ENCODE peak calls at places on chromosomes 1 and 21, in six cellular contexts. H, O, N, P, Z and T are unnamed samples.

GRCh38 chr1:91684599-91685196 is 184.0 kb downstream of the CDC7 start:
- DNase-seq in H (no peak), O (no peak), N (no peak), P (no peak), Z (no peak), T (no peak)

GRCh38 chr1:213171711-213172110 is 120.7 kb downstream of the RPS6KC1 start:
- DNase-seq in H (no peak), O (no peak), N (no peak), P (no peak), Z (no peak), T (no peak)

GRCh38 chr1:170663441-170664282 is at the start of gene PRRX1:
- DNase-seq in H (no peak), O (no peak), N (no peak), P (no peak), Z (no peak), T (no peak)

GRCh38 chr1:228158690-228159665 is 6.6 kb upstream of the IBA57 start:
- DNase-seq in H (no peak), O (no peak), N (no peak), P (no peak), Z (no peak), T (no peak)

GRCh38 chr1:11740258-11741192 is 4.6 kb downstream of the AGTRAP start:
- DNase-seq in H (no peak), O (no peak), N (no peak), P (peak; percentile 48), Z (no peak), T (no peak)

GRCh38 chr1:244896550-244896949 is 32.2 kb upstream of the HNRNPU start:
- DNase-seq in H (no peak), O (no peak), N (peak; percentile 52), P (no peak), Z (no peak), T (no peak)

GRCh38 chr1:210394281-210394798 is 65.6 kb downstream of the HHAT start:
- DNase-seq in H (no peak), O (no peak), N (no peak), P (no peak), Z (peak; percentile 80), T (no peak)

GRCh38 chr1:160779662-160780397 is 16.1 kb upstream of the LY9 start:
- DNase-seq in H (peak; percentile 72), O (peak; percentile 47), N (peak; percentile 58), P (peak; percentile 70), Z (no peak), T (no peak)

GRCh38 chr1:19511117-19511516 is 25.8 kb upstream of the CAPZB start:
- DNase-seq in H (no peak), O (no peak), N (no peak), P (no peak), Z (no peak), T (no peak)

GRCh38 chr1:36436820-36437219 is 13.4 kb downstream of the OSCP1 start:
- DNase-seq in H (peak; percentile 75), O (no peak), N (peak; percentile 18), P (no peak), Z (no peak), T (no peak)

GRCh38 chr1:22653741-22654140 is 705 bp downstream of the C1QB start:
- DNase-seq in H (no peak), O (no peak), N (no peak), P (no peak), Z (no peak), T (no peak)

GRCh38 chr1:110783292-110783918 is 89.5 kb upstream of the CD53 start:
- DNase-seq in H (peak; percentile 48), O (peak; percentile 64), N (peak; percentile 47), P (peak; percentile 72), Z (no peak), T (peak; percentile 61)

DNA sequence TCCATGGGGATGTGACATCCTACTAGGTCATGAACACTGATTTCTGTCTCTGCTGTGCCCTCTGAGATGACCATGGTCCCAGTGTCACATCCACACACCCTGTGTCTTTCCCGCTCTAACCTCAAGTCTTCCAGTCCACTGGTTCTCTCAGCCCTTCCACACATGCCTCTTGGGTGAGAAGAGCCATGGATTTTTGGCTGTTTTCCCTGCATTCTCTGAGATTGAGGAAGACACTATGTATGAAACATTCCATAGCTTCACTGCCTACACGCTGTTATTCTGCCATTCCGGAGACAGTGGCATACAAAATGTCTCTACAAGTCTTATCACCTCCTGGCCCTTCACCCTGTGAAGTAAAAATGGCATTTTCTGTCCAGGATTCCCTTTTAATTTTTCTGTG is 247.3 kb downstream of the BACH1 start:
- DNase-seq in H (no peak), O (no peak), N (no peak), P (no peak), Z (no peak), T (no peak)
- TF ChIP-seq SIN3A in H (no peak), O (no peak), N (no peak), P (no peak), Z (no peak), T (no peak)

GRCh38 chr1:93839756-93840155 is 39.2 kb downstream of the DNTTIP2 start:
- DNase-seq in H (no peak), O (no peak), N (no peak), P (no peak), Z (no peak), T (no peak)

GRCh38 chr1:93840956-93841482 is 38.0 kb downstream of the DNTTIP2 start:
- DNase-seq in H (no peak), O (no peak), N (no peak), P (no peak), Z (no peak), T (no peak)

GRCh38 chr1:93842750-93843500 is 36.1 kb downstream of the DNTTIP2 start:
- DNase-seq in H (no peak), O (no peak), N (no peak), P (no peak), Z (no peak), T (no peak)

GRCh38 chr1:93841771-93842170 is 37.2 kb downstream of the DNTTIP2 start:
- DNase-seq in H (no peak), O (no peak), N (no peak), P (no peak), Z (no peak), T (no peak)

DNA sequence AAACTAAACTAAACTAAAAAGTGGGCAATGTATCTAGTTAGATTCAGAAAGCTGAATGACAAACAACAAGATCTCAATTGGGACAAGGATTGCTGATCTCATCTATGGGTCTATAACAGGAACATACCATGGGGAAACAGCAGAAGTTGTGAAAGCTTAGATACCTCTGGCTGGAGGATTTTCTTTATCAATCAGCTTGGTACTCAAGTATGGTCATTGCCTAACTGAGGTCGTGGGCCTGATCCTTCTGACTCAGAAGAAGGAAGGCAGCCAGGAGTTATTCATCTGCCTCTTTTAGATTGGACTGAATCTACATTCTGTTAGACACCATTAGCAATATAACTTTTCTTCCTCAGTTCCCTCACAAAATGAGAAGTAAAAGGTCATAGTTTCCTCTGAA is 39.7 kb downstream of the DNTTIP2 start:
- DNase-seq in H (no peak), O (no peak), N (no peak), P (no peak), Z (no peak), T (no peak)
- TF ChIP-seq REST in H (no peak), O (no peak), N (no peak), P (no peak), Z (no peak), T (no peak)

GRCh38 chr21:44370771-44371410 is 17.5 kb downstream of the TRPM2 start:
- DNase-seq in H (no peak), O (peak; percentile 43), N (no peak), P (no peak), Z (no peak), T (no peak)

GRCh38 chr21:44371596-44371995 is 18.2 kb downstream of the TRPM2 start:
- DNase-seq in H (no peak), O (no peak), N (no peak), P (no peak), Z (no peak), T (no peak)

GRCh38 chr21:44368711-44369446 is 15.5 kb downstream of the TRPM2 start:
- DNase-seq in H (no peak), O (peak; percentile 65), N (no peak), P (peak; percentile 41), Z (no peak), T (no peak)

GRCh38 chr21:44372616-44373015 is 19.2 kb downstream of the TRPM2 start:
- DNase-seq in H (no peak), O (no peak), N (no peak), P (no peak), Z (no peak), T (no peak)

DNA sequence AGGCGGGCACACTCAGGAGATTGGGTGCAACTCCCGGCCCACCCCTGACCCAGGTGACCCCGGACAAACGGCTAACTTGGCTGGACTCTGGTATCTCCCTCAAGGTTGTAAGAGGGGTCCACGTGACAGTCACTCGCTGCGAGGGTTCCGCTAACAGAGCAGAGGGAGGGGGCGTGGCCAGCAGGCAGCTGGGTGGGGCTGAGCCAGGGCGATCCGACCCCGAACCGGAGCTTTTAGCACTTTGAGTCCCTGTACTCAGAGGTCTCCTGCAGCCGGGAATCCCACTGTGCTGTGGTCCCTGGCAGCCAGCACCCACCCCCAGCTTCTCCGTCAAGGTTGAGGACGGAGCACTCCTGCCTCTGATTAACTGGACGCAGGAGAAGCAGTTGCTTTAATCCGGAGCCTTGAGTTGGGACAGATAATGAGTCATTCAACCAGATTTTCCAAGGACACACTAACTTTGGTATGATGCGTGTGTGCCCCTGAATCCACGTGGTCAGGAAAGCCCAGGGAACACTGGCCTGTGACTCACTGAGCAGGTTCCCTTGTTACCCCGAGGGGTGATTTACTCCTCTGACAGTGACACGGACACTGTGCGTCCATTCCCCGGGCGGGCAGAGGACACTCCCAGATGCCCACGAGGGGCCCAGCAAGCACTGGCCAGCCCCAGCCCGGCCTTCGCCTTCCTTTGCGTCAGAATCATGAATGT is 16.8 kb downstream of the TRPM2 start:
- DNase-seq in H (no peak), O (peak; percentile 71), N (peak; percentile 54), P (peak; percentile 70), Z (no peak), T (no peak)
- TF ChIP-seq SIN3A in H (no peak), O (no peak), N (no peak), P (no peak), Z (no peak), T (no peak)

GRCh38 chr1:198601936-198602889 is 36.6 kb upstream of the PTPRC start:
- DNase-seq in H (no peak), O (no peak), N (no peak), P (no peak), Z (no peak), T (no peak)

GRCh38 chr1:198607714-198608113 is 31.1 kb upstream of the PTPRC start:
- DNase-seq in H (no peak), O (no peak), N (no peak), P (no peak), Z (no peak), T (no peak)

GRCh38 chr1:198605426-198605825 is 33.4 kb upstream of the PTPRC start:
- DNase-seq in H (no peak), O (peak; percentile 1), N (no peak), P (no peak), Z (no peak), T (no peak)

GRCh38 chr1:198604973-198605372 is 33.9 kb upstream of the PTPRC start:
- DNase-seq in H (no peak), O (no peak), N (no peak), P (no peak), Z (no peak), T (no peak)

DNA sequence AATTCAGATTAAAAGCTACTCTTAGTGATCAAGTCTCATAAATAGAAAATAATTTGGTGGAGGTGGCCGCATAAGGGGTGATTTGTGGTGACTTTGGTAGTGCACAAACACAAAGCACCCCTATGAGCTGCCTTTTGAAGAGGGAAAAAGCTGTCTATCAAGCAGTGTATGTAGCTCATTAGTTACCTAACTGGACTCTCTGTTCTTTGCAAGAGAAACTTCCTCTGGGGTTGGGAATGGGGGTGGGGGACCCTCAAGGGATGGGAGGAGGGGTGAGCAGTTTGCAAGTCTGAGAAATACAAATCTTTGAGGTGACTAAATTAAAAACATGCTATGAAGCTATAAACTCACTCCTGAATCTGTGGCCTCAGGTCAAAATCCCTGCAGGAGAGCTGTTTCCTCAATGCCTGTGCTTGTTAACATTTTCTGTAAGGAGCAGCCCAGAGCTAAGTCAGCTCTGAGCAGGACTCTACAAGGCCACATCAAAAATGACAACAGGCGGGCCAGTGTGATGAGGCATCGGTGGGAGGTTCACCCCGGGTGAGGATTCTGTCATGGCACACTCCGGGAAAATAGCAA is 32.9 kb upstream of the PTPRC start:
- DNase-seq in H (no peak), O (no peak), N (no peak), P (no peak), Z (no peak), T (no peak)
- TF ChIP-seq REST in H (no peak), O (no peak), N (no peak), P (no peak), Z (no peak), T (no peak)